ENCODE peak calls at places on chromosomes 4 and X, in six cellular contexts. X is mesendoderm, R is IMR-90, U is H9, P is mesenchymal stem cell, G is trophoblast cell. K is an unnamed sample.

GRCh38 chrX:23478056-23478455 is 143.4 kb downstream of the PTCHD1 start:
- DNase-seq in U (no peak), R (no peak), G (no peak), X (no peak), P (no peak), K (no peak)

GRCh38 chrX:39645059-39645895 is 452.5 kb downstream of the BCOR start:
- DNase-seq in P (peak; percentile 84), G (no peak), X (peak; percentile 51), U (no peak), R (peak; percentile 59), K (no peak)

GRCh38 chr4:8737075-8737474 is 134.6 kb downstream of the HMX1 start:
- DNase-seq in R (no peak), X (no peak), P (no peak), U (peak; percentile 15), G (no peak), K (no peak)

GRCh38 chr4:3817561-3817960 is 51.4 kb downstream of the ADRA2C start:
- DNase-seq in X (no peak), P (no peak), U (no peak), G (no peak), R (no peak), K (no peak)

GRCh38 chr4:129358571-129358970 is 262.6 kb downstream of the C4orf33 start:
- DNase-seq in P (peak; percentile 83), G (no peak), X (peak; percentile 46), U (no peak), R (peak; percentile 40), K (no peak)

GRCh38 chrX:132491191-132491590 is 2.4 kb upstream of the MBNL3 start:
- DNase-seq in U (no peak), X (peak; percentile 26), P (no peak), G (peak; percentile 2), R (no peak), K (no peak)

GRCh38 chrX:68851082-68851481 is 22.3 kb downstream of the EFNB1 start:
- DNase-seq in X (no peak), U (no peak), G (no peak), P (no peak), R (no peak), K (no peak)

GRCh38 chrX:134294548-134294947 is 57.6 kb downstream of the CCDC160 start:
- DNase-seq in X (no peak), P (peak; percentile 0), R (peak; percentile 2), U (no peak), G (no peak), K (no peak)

GRCh38 chrX:20594985-20595384 is 328.3 kb upstream of the RPS6KA3 start:
- DNase-seq in P (no peak), G (peak; percentile 53), R (no peak), X (peak; percentile 75), U (no peak), K (peak; percentile 0)

GRCh38 chr4:6912412-6912811 is 2.8 kb downstream of the TBC1D14 start:
- DNase-seq in X (no peak), G (no peak), P (no peak), U (no peak), R (no peak), K (no peak)

GRCh38 chr4:76579596-76580375 is 144.8 kb downstream of the SHROOM3 start:
- DNase-seq in X (no peak), P (no peak), R (no peak), U (no peak), G (peak; percentile 33), K (no peak)

DNA sequence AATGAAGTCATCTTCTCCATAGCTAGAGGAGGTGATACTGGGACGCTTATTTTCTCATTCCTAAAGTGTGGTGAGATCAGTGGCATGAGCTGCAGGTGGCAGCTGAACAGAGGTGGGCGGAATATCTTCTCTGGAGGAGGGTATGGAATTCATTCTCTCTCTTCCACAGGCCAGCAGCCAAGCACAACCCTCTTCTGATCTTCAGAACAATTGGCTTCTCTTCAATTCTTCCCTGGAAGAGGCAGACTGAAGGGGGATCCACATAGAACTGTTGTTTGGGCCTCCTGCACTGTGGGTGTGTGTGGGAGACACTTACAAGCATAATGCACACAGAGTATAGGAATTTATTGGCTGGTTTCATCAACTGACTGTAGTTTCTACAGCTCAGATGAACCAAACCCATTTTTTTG is 180.4 kb upstream of the RASGEF1B start:
- DNase-seq in G (no peak), P (no peak), R (no peak), U (no peak), X (no peak), K (no peak)
- H3K4me1 ChIP-seq in G (peaks cover 3% of the 10 kb centered on the region), P (peaks cover 2% of the 10 kb centered on the region), R (no peaks in the 10 kb centered on the region), U (peaks cover 7% of the 10 kb centered on the region), X (peaks cover 10% of the 10 kb centered on the region), K (peaks cover 4% of the 10 kb centered on the region)

DNA sequence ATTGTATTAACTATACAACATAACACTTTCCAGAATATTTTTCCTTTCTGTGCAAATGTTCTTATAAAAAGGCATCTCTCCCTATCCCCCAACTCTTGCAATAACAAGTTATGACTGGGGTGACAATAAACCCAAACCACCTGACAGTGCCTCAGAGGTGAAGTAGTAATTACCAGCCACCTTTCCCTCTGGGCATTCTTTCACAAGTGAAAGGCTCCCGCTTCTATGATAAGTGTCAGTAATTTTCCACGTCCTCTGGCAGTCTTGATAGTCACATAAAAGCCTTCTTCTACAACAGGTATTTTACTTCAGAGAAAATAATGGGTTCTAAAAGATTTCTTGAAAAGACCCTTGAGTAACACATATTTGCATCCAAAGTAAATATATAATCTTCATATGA is 82.7 kb downstream of the MANBA start:
- DNase-seq in R (no peak), P (no peak), G (peak; percentile 50), U (no peak), X (peak; percentile 45), K (no peak)
- H3K4ac ChIP-seq in R (no peak overlapping the region), P (no peak overlapping the region), G (no peak overlapping the region), U (no peak overlapping the region), X (no peak overlapping the region), K (no peak overlapping the region)

DNA sequence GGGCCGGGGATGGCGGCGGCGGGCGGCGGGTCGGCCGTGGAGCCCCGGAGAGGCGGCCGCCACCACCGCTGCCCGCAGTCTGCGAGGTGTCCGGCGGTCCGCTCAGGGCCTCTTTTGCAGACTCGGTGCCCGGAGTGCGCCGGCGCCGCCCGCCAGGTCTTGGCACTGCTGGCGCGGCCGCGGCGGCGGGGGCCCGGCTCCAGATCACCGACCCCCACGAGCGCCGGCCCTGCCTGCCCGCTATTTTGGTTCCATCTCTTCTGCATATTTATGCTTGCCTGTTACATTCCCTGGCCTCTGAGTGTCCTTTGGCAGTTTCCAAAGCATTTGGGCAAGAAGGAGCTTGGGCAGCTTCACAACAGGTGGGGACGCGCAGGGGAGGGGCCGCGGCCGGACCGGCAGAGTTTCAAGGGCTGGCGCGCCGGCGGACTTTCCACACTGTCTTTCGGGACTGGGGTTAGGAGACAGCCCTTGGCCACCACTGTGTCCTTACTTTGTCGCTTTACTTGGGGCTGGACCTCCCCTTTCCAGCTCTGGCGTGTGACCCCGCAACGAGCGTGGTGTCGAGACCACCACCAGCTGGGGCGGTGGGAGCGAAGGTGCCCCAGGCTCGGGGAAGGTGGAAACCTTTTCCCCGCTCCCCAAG is 668 bp upstream of the TAPT1 start:
- DNase-seq in G (peak; percentile 71), X (peak; percentile 67), R (no peak), P (peak; percentile 57), U (peak; percentile 59), K (peak; percentile 39)
- H3K4me1 ChIP-seq in G (peaks cover 2% of the 10 kb centered on the region), X (peaks cover 4% of the 10 kb centered on the region), R (no peaks in the 10 kb centered on the region), P (peaks cover 4% of the 10 kb centered on the region), U (peaks cover 4% of the 10 kb centered on the region), K (peaks cover 6% of the 10 kb centered on the region)

GRCh38 chr4:146638801-146639351 is at the start of gene POU4F2:
- DNase-seq in U (peak; percentile 66), R (no peak), G (no peak), X (peak; percentile 74), P (peak; percentile 12), K (no peak)

GRCh38 chr4:146637853-146638800 is 566 bp upstream of the POU4F2 start:
- DNase-seq in U (peak; percentile 57), R (no peak), P (no peak), G (no peak), X (no peak), K (no peak)

GRCh38 chr4:146640459-146641061 is 1.9 kb downstream of the POU4F2 start:
- DNase-seq in R (no peak), P (no peak), X (no peak), G (no peak), U (no peak), K (no peak)

GRCh38 chr4:146640021-146640425 is 1.3 kb downstream of the POU4F2 start:
- DNase-seq in R (no peak), U (no peak), P (no peak), X (no peak), G (no peak), K (no peak)

DNA sequence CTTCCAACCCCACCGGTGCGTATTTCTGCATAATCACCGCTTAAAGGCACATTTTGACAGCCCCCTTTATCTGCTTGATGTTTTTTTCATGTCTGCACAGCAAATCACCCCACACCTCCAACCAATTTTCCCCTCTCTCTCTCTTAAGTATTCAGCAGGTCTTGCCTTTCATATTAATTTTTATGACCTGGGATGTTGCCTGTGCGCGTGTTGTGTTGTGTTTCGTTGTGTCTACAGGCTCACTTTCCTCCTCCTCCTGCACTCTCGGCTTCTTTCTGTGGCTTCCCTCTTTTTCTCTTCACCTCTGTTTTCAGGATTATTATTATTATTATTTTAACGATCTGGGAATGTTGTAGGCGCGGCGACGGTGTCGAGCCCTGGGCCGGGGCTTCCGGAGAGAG is 721 bp downstream of the POU4F2 start:
- DNase-seq in R (no peak), G (no peak), U (no peak), P (no peak), X (no peak), K (no peak)
- H3K4ac ChIP-seq in R (no peak overlapping the region), G (no peak overlapping the region), U (no peak overlapping the region), P (no peak overlapping the region), X (no peak overlapping the region), K (no peak overlapping the region)

DNA sequence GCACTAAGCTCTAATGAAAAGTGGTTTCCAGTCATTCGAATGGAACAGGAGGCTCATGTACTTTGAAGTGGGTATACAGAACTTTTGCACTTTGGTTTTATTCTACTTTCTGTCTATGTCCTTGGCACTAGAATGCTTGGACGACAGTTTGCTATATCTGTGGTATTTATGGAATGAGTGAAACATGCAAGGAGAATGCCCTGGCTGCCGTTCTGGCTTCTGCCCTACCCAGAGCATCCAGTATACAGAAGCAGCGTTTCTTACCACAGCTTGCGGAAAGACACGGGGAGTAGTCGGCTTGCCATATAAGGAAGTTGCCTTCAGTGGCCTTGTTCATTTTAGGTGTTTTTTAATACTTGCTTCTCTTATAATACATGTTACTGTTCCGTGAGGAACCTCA is 98.0 kb downstream of the TBL1X start:
- DNase-seq in X (no peak), G (peak; percentile 38), U (no peak), P (peak; percentile 79), R (peak; percentile 89), K (no peak)
- H3K4me1 ChIP-seq in X (no peaks in the 10 kb centered on the region), G (no peaks in the 10 kb centered on the region), U (no peaks in the 10 kb centered on the region), P (peaks cover 14% of the 10 kb centered on the region), R (peaks cover 6% of the 10 kb centered on the region), K (no peaks in the 10 kb centered on the region)

K was measured in neuronal stem cell.